ENCODE peak calls at places on chromosomes 11 and 22, in eight cellular contexts. D is testis, K is choroid plexus epithelial cell, U is ovary, I is psoas muscle, B is AG09309, Z is fibroblast of the aortic adventitia, L is astrocyte of the spinal cord. M is an unnamed sample.

GRCh38 chr22:29096736-29097669 is 24.2 kb downstream of the KREMEN1 start:
- DNase-seq in D (peak), K (peak), U (no peak), I (no peak), B (no peak), Z (no peak), L (no peak), M (peak)

GRCh38 chr11:32852142-32852541 is 22.4 kb downstream of the PRRG4 start:
- DNase-seq in D (no peak), K (peak), U (no peak), I (no peak), B (peak), Z (peak), L (peak), M (peak)

GRCh38 chr11:134272381-134273316 is 3.5 kb upstream of the GLB1L3 start:
- DNase-seq in D (no peak), K (peak), U (no peak), I (no peak), B (peak), Z (peak), L (no peak), M (peak)

GRCh38 chr11:31799036-31799793 is 11.9 kb downstream of the PAX6 start:
- DNase-seq in D (no peak), K (no peak), U (no peak), I (no peak), B (no peak), Z (no peak), L (no peak), M (no peak)

GRCh38 chr22:27692243-27692642 is 109.3 kb downstream of the MN1 start:
- DNase-seq in D (no peak), K (peak), U (no peak), I (no peak), B (no peak), Z (peak), L (no peak), M (no peak)

GRCh38 chr22:48354082-48354481 is 1473.6 kb downstream of the BRD1 start:
- DNase-seq in D (no peak), K (no peak), U (no peak), I (no peak), B (no peak), Z (no peak), L (no peak), M (no peak)

GRCh38 chr22:46233231-46233630 is 16.9 kb downstream of the CDPF1 start:
- DNase-seq in D (peak), K (peak), U (no peak), I (peak), B (no peak), Z (peak), L (peak), M (peak)

GRCh38 chr22:45600791-45601730 is 70.6 kb upstream of the ATXN10 start:
- DNase-seq in D (no peak), K (peak), U (no peak), I (no peak), B (no peak), Z (peak), L (no peak), M (peak)

GRCh38 chr22:48750282-48750681 is 1077.4 kb downstream of the BRD1 start:
- DNase-seq in D (peak), K (no peak), U (no peak), I (no peak), B (no peak), Z (no peak), L (no peak), M (no peak)

GRCh38 chr11:114478768-114479167 is 39.5 kb downstream of the REXO2 start:
- DNase-seq in D (no peak), K (no peak), U (no peak), I (no peak), B (no peak), Z (peak), L (peak), M (peak)

GRCh38 chr11:96943970-96944369 is 554.2 kb downstream of the JRKL start:
- DNase-seq in D (no peak), K (no peak), U (no peak), I (no peak), B (no peak), Z (no peak), L (no peak), M (no peak)
- TF ChIP-seq CTCF in D (no peak), K (no peak), U (no peak), I (no peak), B (no peak), Z (no peak), L (no peak), M (no peak)

GRCh38 chr22:37483050-37483449 is 3.1 kb downstream of the MFNG start:
- DNase-seq in D (no peak), K (no peak), U (no peak), I (no peak), B (no peak), Z (no peak), L (no peak), M (no peak)

GRCh38 chr22:37485006-37485713 is 1.0 kb downstream of the MFNG start:
- DNase-seq in D (no peak), K (no peak), U (no peak), I (peak), B (no peak), Z (no peak), L (no peak), M (no peak)

GRCh38 chr22:37484115-37485005 is 1.8 kb downstream of the MFNG start:
- DNase-seq in D (peak), K (peak), U (no peak), I (peak), B (no peak), Z (no peak), L (no peak), M (no peak)

GRCh38 chr22:37482244-37482643 is 3.9 kb downstream of the MFNG start:
- DNase-seq in D (no peak), K (no peak), U (no peak), I (no peak), B (no peak), Z (no peak), L (no peak), M (no peak)

GRCh38 chr22:37483594-37484114 is 2.5 kb downstream of the MFNG start:
- DNase-seq in D (no peak), K (no peak), U (no peak), I (no peak), B (no peak), Z (peak), L (no peak), M (no peak)
- H3K4me3 ChIP-seq in D (no peak), K (no peak), U (no peak), I (peak), B (no peak), Z (no peak), L (no peak), M (no peak)

GRCh38 chr11:10750838-10751580 is at the start of gene CTR9:
- DNase-seq in D (peak), K (peak), U (peak), I (peak), B (peak), Z (peak), L (peak), M (peak)
- TF ChIP-seq CTCF in D (no peak), K (peak), U (peak), I (peak), B (peak), Z (peak), L (peak), M (peak)

DNA sequence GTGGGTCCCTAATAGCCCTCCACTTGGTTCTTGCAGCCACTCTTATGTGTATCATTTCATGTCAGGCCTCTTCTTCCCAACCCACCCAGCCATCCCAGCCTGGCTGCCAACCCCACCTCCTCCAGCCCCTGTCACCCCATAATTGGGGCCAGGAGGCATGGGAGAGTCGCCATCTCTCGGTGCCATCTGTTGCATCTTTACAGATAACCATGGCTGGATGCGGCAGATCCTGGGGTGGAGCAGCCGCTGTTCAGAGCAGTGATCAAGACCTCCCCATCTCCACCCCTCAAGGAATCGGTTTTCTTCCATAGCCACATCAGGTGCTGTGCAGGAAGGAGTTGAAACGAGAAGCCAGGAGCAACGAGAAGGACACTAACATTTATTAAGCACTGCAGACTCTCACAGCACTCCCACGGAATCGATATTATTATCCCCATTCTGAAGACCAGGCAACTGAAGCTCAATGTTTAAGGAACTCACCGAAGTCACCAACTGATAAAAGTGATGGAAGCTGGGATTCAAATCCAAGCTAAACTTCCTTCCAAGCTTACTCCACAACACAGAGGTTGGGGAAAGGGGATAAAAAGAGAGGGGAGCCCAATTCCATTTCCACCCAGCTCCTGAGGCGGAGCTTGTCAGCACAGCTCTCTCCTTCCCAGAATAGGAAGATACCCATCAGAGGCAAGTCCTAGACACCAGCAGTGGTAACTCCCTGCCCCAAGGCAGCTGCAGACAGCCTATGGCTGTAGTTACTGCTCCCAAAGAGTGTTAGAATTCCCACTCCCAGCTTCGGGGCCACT is 2.7 kb downstream of the SLC43A1 start:
- DNase-seq in D (no peak), K (no peak), U (no peak), I (no peak), B (no peak), Z (no peak), L (no peak), M (no peak)
- H3K4me3 ChIP-seq in D (no peak), K (no peak), U (no peak), I (no peak), B (no peak), Z (no peak), L (no peak), M (no peak)

GRCh38 chr11:81570669-81571068 is 1163.0 kb downstream of the FAM181B start:
- DNase-seq in D (no peak), K (no peak), U (no peak), I (no peak), B (no peak), Z (no peak), L (no peak), M (no peak)
- TF ChIP-seq CTCF in D (no peak), K (no peak), U (no peak), I (no peak), B (no peak), Z (no peak), L (no peak), M (no peak)

M was measured in cardiac fibroblast.